ENCODE peak calls at places on chromosomes 3 and 15, in six cellular contexts. P is left ventricle myocardium inferior, C is foreskin fibroblast, G is AG09309, Z is breast epithelium, H is B cell. X is an unnamed sample.

GRCh38 chr3:125611908-125612307 is 16.6 kb upstream of the OSBPL11 start:
- DNase-seq in P (no peak), C (no peak), G (no peak), Z (no peak), H (no peak), X (no peak)

GRCh38 chr3:15064299-15064834 is 748 bp downstream of the MRPS25 start:
- DNase-seq in P (no peak), C (no peak), G (no peak), Z (no peak), H (no peak), X (no peak)

GRCh38 chr3:123652346-123652984 is 67.6 kb upstream of the HACD2 start:
- DNase-seq in P (peak), C (peak), G (no peak), Z (peak), H (peak), X (peak)

GRCh38 chr15:85711590-85712192 is 83.0 kb downstream of the KLHL25 start:
- DNase-seq in P (no peak), C (no peak), G (no peak), Z (no peak), H (no peak), X (no peak)

GRCh38 chr3:54628888-54629368 is 298.9 kb downstream of the LRTM1 start:
- DNase-seq in P (no peak), C (no peak), G (no peak), Z (no peak), H (no peak), X (no peak)

GRCh38 chr3:12733566-12733965 is 25.5 kb downstream of the TMEM40 start:
- DNase-seq in P (no peak), C (no peak), G (no peak), Z (no peak), H (no peak), X (no peak)

GRCh38 chr15:83571820-83572707 is 81.9 kb upstream of the ADAMTSL3 start:
- DNase-seq in P (no peak), C (peak), G (peak), Z (no peak), H (no peak), X (no peak)

GRCh38 chr3:190495796-190496195 is 18.1 kb upstream of the IL1RAP start:
- DNase-seq in P (no peak), C (no peak), G (no peak), Z (no peak), H (no peak), X (no peak)

GRCh38 chr15:26472661-26473060 is 300.2 kb downstream of the GABRB3 start:
- DNase-seq in P (no peak), C (no peak), G (no peak), Z (no peak), H (no peak), X (no peak)

GRCh38 chr15:77901921-77902750 is 175.4 kb downstream of the TBC1D2B start:
- DNase-seq in P (no peak), C (no peak), G (no peak), Z (no peak), H (no peak), X (no peak)

GRCh38 chr15:67188551-67189218 is 65.8 kb downstream of the AAGAB start:
- DNase-seq in P (no peak), C (peak), G (peak), Z (no peak), H (no peak), X (peak)

GRCh38 chr3:126441256-126441880 is 34.3 kb downstream of the ZXDC start:
- DNase-seq in P (no peak), C (no peak), G (no peak), Z (no peak), H (no peak), X (no peak)

GRCh38 chr3:31980530-31981205 is 394 bp downstream of the OSBPL10 start:
- DNase-seq in P (peak), C (peak), G (no peak), Z (peak), H (peak), X (peak)

GRCh38 chr3:69806735-69807438 is 67.6 kb downstream of the MITF start:
- DNase-seq in P (no peak), C (peak), G (peak), Z (no peak), H (no peak), X (no peak)

GRCh38 chr15:77440378-77440999 is 19.8 kb downstream of the HMG20A start:
- DNase-seq in P (no peak), C (peak), G (no peak), Z (no peak), H (no peak), X (no peak)

GRCh38 chr15:71111950-71112349 is 3.3 kb upstream of the THSD4 start:
- DNase-seq in P (no peak), C (no peak), G (no peak), Z (no peak), H (no peak), X (no peak)

GRCh38 chr3:114640126-114640525 is 346.3 kb downstream of the TIGIT start:
- DNase-seq in P (no peak), C (no peak), G (no peak), Z (no peak), H (no peak), X (no peak)
- TF ChIP-seq CTCF in P (no peak), C (no peak), G (no peak), Z (no peak), H (no peak), X (no peak)

GRCh38 chr3:184241141-184241446 is 7.7 kb downstream of the ALG3 start:
- DNase-seq in P (no peak), C (no peak), G (no peak), Z (no peak), H (no peak), X (no peak)

GRCh38 chr3:184242297-184242685 is 6.5 kb downstream of the ALG3 start:
- DNase-seq in P (no peak), C (no peak), G (no peak), Z (no peak), H (no peak), X (no peak)

GRCh38 chr3:184239710-184240109 is 9.1 kb downstream of the ALG3 start:
- DNase-seq in P (no peak), C (no peak), G (no peak), Z (no peak), H (no peak), X (no peak)

GRCh38 chr3:184240384-184241140 is 8.2 kb downstream of the ALG3 start:
- DNase-seq in P (no peak), C (no peak), G (no peak), Z (no peak), H (no peak), X (no peak)

DNA sequence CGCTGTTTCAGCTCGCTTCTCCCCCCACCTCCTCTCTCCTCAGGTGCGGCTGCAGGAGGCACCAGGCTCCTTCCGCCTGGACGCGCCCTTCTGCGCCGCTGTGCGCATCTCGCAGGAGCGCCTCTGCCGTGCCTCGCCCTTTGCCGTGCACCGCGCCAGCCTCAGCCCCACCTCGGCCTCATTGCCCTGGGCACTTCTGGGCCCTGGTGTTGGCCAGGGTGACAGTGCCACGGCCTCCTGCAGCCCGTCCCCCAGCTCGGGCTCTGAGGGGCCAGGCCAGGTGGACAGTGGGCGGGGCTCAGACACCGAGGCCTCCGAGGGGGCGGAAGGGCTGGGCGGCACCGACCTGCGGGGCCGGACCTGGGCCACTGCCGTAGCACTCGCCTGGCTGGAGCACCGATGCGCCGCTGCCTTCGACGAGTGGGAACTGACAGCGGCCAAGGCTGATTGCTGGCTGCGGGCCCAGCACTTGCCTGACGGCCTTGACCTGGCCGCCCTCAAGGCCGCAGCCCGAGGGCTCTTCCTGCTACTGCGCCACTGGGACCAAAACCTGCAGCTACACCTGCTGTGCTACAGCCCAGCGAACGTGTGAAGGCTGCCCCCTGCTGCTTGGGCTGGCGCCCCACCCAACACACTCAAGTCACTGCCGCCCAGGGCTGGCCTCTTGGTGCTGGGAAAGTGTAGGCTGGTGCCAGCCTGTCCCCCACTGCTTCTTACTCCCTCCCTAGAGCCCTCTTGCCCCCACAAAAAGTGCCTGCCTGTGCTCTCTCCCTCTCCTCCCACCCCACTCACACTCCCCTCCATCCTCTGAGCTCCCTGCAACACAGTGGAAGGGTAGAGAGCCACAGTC is 7.1 kb downstream of the ALG3 start:
- DNase-seq in P (peak), C (no peak), G (no peak), Z (no peak), H (no peak), X (no peak)
- TF ChIP-seq CTCF in P (peak), C (peak), G (peak), Z (peak), H (peak), X (no peak)

DNA sequence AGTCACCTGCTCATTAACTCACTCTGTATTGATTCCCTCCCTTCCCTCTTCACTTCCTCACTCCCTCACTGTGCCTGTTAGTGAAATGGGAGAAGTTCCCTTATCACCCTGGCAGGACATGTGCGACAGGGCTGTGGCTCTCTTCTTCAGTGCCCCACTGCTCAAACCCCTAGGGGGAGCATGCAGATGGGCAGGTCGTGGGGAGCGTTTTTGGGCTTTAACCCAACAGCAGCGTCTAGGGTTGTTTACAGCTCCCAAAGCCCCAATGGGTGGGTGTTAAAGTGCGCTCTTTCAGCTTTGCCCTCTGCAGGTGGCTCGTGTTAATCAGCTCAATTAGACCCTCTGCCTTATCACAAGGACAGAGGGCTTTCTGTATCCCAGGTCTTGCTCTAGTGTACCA is 447.8 kb upstream of the PROK2 start:
- DNase-seq in P (no peak), C (no peak), G (no peak), Z (no peak), H (no peak), X (no peak)
- TF ChIP-seq CTCF in P (no peak), C (no peak), G (no peak), Z (no peak), H (no peak), X (no peak)

GRCh38 chr15:93018574-93018973 is 70.4 kb downstream of the RGMA start:
- DNase-seq in P (no peak), C (no peak), G (no peak), Z (no peak), H (no peak), X (no peak)
- TF ChIP-seq CTCF in P (peak), C (no peak), G (peak), Z (no peak), H (no peak), X (peak)

GRCh38 chr3:44954962-44955361 is 21.0 kb downstream of the ZDHHC3 start:
- DNase-seq in P (no peak), C (peak), G (no peak), Z (no peak), H (peak), X (no peak)
- TF ChIP-seq CTCF in P (no peak), C (no peak), G (no peak), Z (no peak), H (no peak), X (no peak)

GRCh38 chr3:72258366-72258765 is 473.4 kb upstream of the PROK2 start:
- DNase-seq in P (no peak), C (no peak), G (no peak), Z (no peak), H (no peak), X (no peak)

GRCh38 chr3:72258786-72259185 is 473.8 kb upstream of the PROK2 start:
- DNase-seq in P (no peak), C (no peak), G (no peak), Z (no peak), H (no peak), X (no peak)

GRCh38 chr3:72255191-72255590 is 470.2 kb upstream of the PROK2 start:
- DNase-seq in P (no peak), C (no peak), G (no peak), Z (peak), H (no peak), X (no peak)

GRCh38 chr3:72254483-72254882 is 469.5 kb upstream of the PROK2 start:
- DNase-seq in P (no peak), C (no peak), G (no peak), Z (no peak), H (no peak), X (no peak)

GRCh38 chr3:72255736-72256559 is 471.0 kb upstream of the PROK2 start:
- DNase-seq in P (peak), C (no peak), G (no peak), Z (peak), H (no peak), X (no peak)
- TF ChIP-seq CTCF in P (no peak), C (peak), G (no peak), Z (no peak), H (no peak), X (no peak)

GRCh38 chr15:41801185-41801584 is 26.7 kb upstream of the JMJD7 start:
- DNase-seq in P (no peak), C (no peak), G (no peak), Z (no peak), H (no peak), X (no peak)
- TF ChIP-seq CTCF in P (no peak), C (no peak), G (no peak), Z (no peak), H (no peak), X (no peak)

GRCh38 chr15:88193415-88193814 is 63.1 kb downstream of the NTRK3 start:
- DNase-seq in P (no peak), C (no peak), G (no peak), Z (no peak), H (no peak), X (no peak)
- TF ChIP-seq CTCF in P (no peak), C (no peak), G (no peak), Z (no peak), H (no peak), X (peak)

X was measured in type B pancreatic cell.